ENCODE peak calls at places on chromosomes 7 and 10, in four cellular contexts. H, N, C and Z are unnamed samples.

GRCh38 chr10:13528138-13528874 is 508 bp downstream of the BEND7 start:
- DNase-seq in N (peak), C (peak), H (no peak), Z (no peak)

GRCh38 chr10:126022841-126023240 is 126.5 kb downstream of the FANK1 start:
- DNase-seq in H (no peak), N (no peak), C (no peak), Z (no peak)

GRCh38 chr10:27285093-27285492 is 44.5 kb upstream of the ACBD5 start:
- DNase-seq in N (no peak), C (peak), H (peak), Z (peak)

GRCh38 chr10:73359492-73359891 is 828 bp upstream of the CFAP70 start:
- DNase-seq in N (no peak), H (no peak), C (no peak), Z (no peak)

GRCh38 chr7:140661124-140661523 is 11.6 kb upstream of the ADCK2 start:
- DNase-seq in N (no peak), H (no peak), C (no peak), Z (no peak)

GRCh38 chr7:57505176-57505575 is 55.2 kb downstream of the ZNF716 start:
- DNase-seq in N (no peak), H (no peak), C (no peak), Z (no peak)

GRCh38 chr7:94453898-94454297 is 55.7 kb upstream of the CASD1 start:
- DNase-seq in C (no peak), N (no peak), H (no peak), Z (no peak)

GRCh38 chr7:127501817-127502216 is 83.6 kb downstream of the GCC1 start:
- DNase-seq in C (no peak), N (no peak), H (no peak), Z (no peak)

GRCh38 chr10:7986851-7987250 is 67.6 kb upstream of the GATA3 start:
- DNase-seq in C (no peak), H (no peak), N (no peak), Z (no peak)

GRCh38 chr7:1937252-1937605 is 267.2 kb downstream of the ELFN1 start:
- DNase-seq in N (no peak), C (no peak), H (no peak), Z (no peak)

GRCh38 chr7:9200666-9201065 is 767.3 kb downstream of the NXPH1 start:
- DNase-seq in H (no peak), N (no peak), C (no peak), Z (no peak)

GRCh38 chr7:100432053-100432452 is 2.4 kb downstream of the MEPCE start:
- DNase-seq in N (no peak), H (no peak), C (no peak), Z (no peak)

GRCh38 chr10:97278491-97278989 is 13.9 kb downstream of the ARHGAP19 start:
- DNase-seq in H (peak), N (peak), C (no peak), Z (peak)

GRCh38 chr10:110613996-110614495 is 30.1 kb upstream of the RBM20 start:
- DNase-seq in N (no peak), H (no peak), C (no peak), Z (no peak)

GRCh38 chr7:47371733-47372368 is 210.1 kb downstream of the TNS3 start:
- DNase-seq in H (no peak), C (no peak), N (peak), Z (peak)

GRCh38 chr7:5636914-5637313 is 144.5 kb downstream of the RNF216 start:
- DNase-seq in N (no peak), C (no peak), H (no peak), Z (peak)

GRCh38 chr10:117511601-117512390 is 30.8 kb upstream of the EMX2 start:
- DNase-seq in H (no peak), N (no peak), C (no peak), Z (no peak)

GRCh38 chr7:37738338-37738737 is 54.8 kb downstream of the GPR141 start:
- DNase-seq in N (no peak), H (no peak), C (no peak), Z (no peak)

GRCh38 chr7:130667593-130668257 is 823 bp downstream of the COPG2 start:
- DNase-seq in C (no peak), N (no peak), H (no peak), Z (no peak)

GRCh38 chr7:81232084-81232799 is 313.4 kb upstream of the SEMA3C start:
- DNase-seq in H (no peak), N (no peak), C (no peak), Z (no peak)

GRCh38 chr10:12393831-12394230 is 44.5 kb downstream of the CAMK1D start:
- DNase-seq in C (no peak), N (no peak), H (no peak), Z (no peak)

GRCh38 chr10:92590623-92591549 is 2.0 kb upstream of the KIF11 start:
- DNase-seq in H (peak), N (peak), C (peak), Z (peak)

GRCh38 chr10:101032637-101033201 is 1.7 kb downstream of the SFXN3 start:
- DNase-seq in N (no peak), C (no peak), H (peak), Z (peak)

GRCh38 chr7:1768835-1769234 is 98.8 kb downstream of the ELFN1 start:
- DNase-seq in C (peak), H (no peak), N (peak), Z (peak)

GRCh38 chr10:129055966-129056365 is 411.1 kb upstream of the MGMT start:
- DNase-seq in H (no peak), N (no peak), C (no peak), Z (no peak)

GRCh38 chr7:91198371-91198770 is 65.9 kb upstream of the FZD1 start:
- DNase-seq in N (no peak), H (no peak), C (no peak), Z (no peak)

GRCh38 chr7:143487566-143487965 is 9.9 kb downstream of the TAS2R41 start:
- DNase-seq in N (no peak), C (no peak), H (peak), Z (no peak)

GRCh38 chr7:47255441-47255840 is 326.5 kb downstream of the TNS3 start:
- DNase-seq in H (no peak), N (no peak), C (no peak), Z (no peak)

GRCh38 chr10:71846816-71847215 is 4.2 kb downstream of the PSAP start:
- DNase-seq in N (no peak), H (no peak), C (no peak), Z (no peak)

GRCh38 chr7:134084488-134085144 is 42.5 kb upstream of the LRGUK start:
- DNase-seq in H (no peak), N (no peak), C (no peak), Z (no peak)

DNA sequence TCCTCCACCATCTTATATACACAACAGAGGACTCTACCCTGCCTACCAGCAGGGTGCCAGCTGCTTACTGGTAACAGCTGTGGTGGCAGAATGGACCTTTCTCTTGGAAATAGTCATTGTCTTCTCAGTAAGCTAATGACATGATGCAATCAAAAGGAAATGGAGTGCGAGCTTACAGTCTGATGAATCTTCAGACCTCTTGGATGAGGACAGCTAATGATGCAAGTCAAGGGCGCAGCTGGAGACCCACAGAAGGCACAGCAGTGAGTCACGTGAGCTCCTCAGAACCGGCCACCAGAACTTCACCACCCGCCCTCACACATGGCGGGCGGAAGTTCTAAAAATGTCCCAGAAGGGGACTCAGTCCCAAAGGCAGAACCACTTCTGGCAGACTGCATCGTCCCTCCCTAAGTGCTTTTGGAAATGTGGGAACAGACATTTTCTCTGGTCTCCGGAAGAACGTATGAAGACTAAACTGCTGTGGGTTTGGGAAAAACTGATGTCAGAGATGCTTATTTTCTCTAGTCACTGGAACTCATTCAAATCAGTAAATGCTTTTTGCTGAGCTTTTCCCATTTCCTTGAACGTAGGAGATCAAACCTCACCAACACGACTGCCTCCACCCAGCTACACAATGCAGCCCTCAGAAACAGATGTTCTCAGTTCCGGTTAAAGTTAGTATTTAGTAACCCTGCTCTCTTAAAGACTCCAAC is 96.4 kb downstream of the FAS start:
- DNase-seq in N (no peak), H (no peak), C (peak), Z (peak)
- TF ChIP-seq HMGXB4 in N (no peak), H (no peak), C (no peak), Z (no peak)

DNA sequence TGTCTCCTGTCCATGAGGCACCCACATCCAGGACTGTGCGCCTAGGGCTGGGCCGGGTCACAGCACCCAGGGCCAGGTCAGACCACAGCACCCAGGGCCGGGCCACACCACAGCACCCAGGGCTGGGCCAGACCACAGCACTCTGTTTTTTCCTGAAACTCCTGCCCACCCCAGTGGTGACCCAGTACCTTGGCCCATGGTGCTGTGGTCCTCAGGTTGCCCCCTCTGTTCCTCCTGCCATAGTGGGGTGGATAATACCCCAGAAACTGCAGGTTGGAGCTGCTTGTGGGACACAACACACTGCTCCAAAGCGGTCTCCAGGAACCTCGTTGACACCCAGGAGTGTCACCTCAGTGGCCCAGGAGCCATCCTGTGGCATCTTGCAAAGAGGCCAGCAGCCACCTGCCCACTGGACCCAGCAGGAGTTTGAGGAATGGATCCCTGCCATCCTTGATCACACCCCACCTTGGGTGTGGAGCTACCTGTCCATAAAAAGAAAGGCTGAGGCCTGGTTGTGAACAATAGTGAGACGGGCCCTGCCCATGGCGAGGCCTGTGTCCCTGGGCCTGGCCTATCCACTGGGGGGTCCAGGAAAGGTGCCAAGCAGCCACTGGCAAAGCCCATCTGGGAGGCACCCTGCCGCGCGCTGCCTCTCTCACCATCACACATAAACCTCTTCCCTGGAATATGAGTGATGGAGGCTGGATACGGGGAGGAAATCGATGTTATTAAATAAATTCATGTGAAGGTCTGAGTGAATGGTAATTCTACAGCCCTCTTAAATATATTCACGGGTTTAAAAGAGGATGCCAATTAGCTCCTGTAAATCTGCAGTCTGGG is 89.0 kb downstream of the NKX6-2 start:
- DNase-seq in C (no peak), N (no peak), H (no peak), Z (no peak)
- TF ChIP-seq ESRRA in C (no peak), N (no peak), H (no peak), Z (no peak)

GRCh38 chr7:157361537-157361936 is 24.7 kb downstream of the DNAJB6 start:
- DNase-seq in N (no peak), H (no peak), C (no peak), Z (no peak)

GRCh38 chr7:157366722-157367121 is 29.9 kb downstream of the DNAJB6 start:
- DNase-seq in H (no peak), N (no peak), C (no peak), Z (no peak)

GRCh38 chr7:157359581-157359980 is 22.8 kb downstream of the DNAJB6 start:
- DNase-seq in C (no peak), N (peak), H (no peak), Z (no peak)

GRCh38 chr7:157360483-157361025 is 23.8 kb downstream of the DNAJB6 start:
- DNase-seq in H (no peak), N (no peak), C (no peak), Z (no peak)

GRCh38 chr7:157362729-157363128 is 25.9 kb downstream of the DNAJB6 start:
- DNase-seq in N (no peak), H (no peak), C (no peak), Z (no peak)
- TF ChIP-seq HMGXB4 in N (no peak), H (no peak), C (no peak), Z (no peak)

GRCh38 chr10:76034236-76035009 is 603.0 kb downstream of the LRMDA start:
- DNase-seq in H (no peak), C (no peak), N (no peak), Z (no peak)
- TF ChIP-seq ESRRA in H (no peak), C (no peak), N (no peak), Z (no peak)

GRCh38 chr7:46091071-46091470 is 170.0 kb upstream of the IGFBP3 start:
- DNase-seq in N (no peak), C (no peak), H (no peak), Z (no peak)

DNA sequence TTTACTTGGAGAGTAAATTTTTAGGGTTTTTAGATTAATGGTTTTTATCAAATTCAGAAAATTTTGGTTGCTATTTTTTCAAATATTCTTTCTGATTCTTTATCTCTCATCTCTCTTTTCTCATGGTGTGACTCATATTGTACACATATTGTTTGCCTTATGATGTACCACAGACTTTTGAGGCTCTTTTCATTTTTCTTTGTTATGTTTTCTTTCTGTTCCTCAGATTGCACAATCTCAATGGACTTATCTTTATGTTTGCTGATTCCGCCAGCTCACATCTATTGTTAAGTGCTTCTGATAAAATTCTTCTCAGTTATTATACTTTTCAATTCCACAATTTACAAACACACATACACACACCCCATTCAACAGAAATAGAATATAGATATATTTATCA is 168.2 kb upstream of the IGFBP3 start:
- DNase-seq in H (no peak), N (no peak), C (no peak), Z (peak)
- TF ChIP-seq HMGXB4 in H (no peak), N (no peak), C (no peak), Z (no peak)

DNA sequence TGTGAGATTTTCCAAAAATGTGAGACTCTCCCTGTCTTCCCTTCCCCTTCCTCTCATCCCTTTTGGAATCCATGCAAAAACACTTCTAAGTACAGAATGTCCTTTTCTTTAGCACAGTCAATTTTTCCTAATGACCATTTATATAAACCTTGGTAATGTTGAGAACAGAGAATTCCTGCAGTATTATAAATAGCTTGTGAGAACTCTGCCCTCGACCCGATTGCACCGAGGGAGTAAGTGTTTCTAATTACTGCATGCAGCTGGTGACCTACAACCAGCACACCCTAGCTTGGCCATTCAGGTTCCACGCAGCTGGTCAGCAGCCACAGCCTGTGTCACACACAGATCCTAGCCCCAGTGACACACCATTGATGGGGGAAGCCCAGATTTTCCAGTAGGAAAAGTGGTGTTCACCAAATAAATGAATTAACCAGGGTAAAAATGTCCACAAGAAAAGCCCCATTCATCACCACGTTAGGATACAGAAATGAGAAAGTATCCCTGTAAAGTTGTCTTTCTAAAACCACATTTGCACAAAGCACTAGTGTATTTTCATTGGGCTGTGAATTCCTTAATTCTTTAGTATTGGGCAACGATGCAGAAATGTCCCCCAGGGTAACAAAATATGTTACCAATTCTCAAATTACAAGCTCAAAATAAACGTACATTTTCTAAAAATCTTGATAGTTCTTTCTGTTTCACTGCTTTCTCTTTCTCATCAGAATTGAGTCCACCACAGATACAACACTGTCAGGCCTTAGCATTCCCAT is 499.0 kb upstream of the KLF6 start:
- DNase-seq in H (no peak), C (no peak), N (no peak), Z (no peak)
- TF ChIP-seq ESRRA in H (no peak), C (no peak), N (no peak), Z (no peak)